ENCODE peak calls at places on chromosomes 5 and 9, in eight cellular contexts. One of them, this sample, is unnamed.

GRCh38 chr9:127614961-127615360 is 2.9 kb downstream of the STXBP1 start:
- DNase-seq in astrocyte: no peak
- DNase-seq in pancreas: no peak
- DNase-seq in K562: no peak
- DNase-seq in breast epithelium: no peak
- DNase-seq in transverse colon: no peak
- DNase-seq in CD8-positive, alpha-beta T cell: no peak
- DNase-seq in body of pancreas: no peak
- DNase-seq in this sample: no peak

GRCh38 chr5:73442960-73443627 is 5.5 kb downstream of the FOXD1 start:
- DNase-seq in astrocyte: peak; percentile 56
- DNase-seq in pancreas: no peak
- DNase-seq in K562: no peak
- DNase-seq in breast epithelium: no peak
- DNase-seq in transverse colon: no peak
- DNase-seq in CD8-positive, alpha-beta T cell: no peak
- DNase-seq in body of pancreas: no peak
- DNase-seq in this sample: no peak

GRCh38 chr9:113853333-113853732 is 22.8 kb upstream of the ZNF618 start:
- DNase-seq in astrocyte: no peak
- DNase-seq in pancreas: no peak
- DNase-seq in K562: no peak
- DNase-seq in breast epithelium: no peak
- DNase-seq in transverse colon: no peak
- DNase-seq in CD8-positive, alpha-beta T cell: no peak
- DNase-seq in body of pancreas: peak; percentile 38
- DNase-seq in this sample: no peak

GRCh38 chr5:40831346-40832210 is 3.4 kb downstream of the RPL37 start:
- DNase-seq in astrocyte: no peak
- DNase-seq in pancreas: no peak
- DNase-seq in K562: no peak
- DNase-seq in breast epithelium: no peak
- DNase-seq in transverse colon: no peak
- DNase-seq in CD8-positive, alpha-beta T cell: no peak
- DNase-seq in body of pancreas: no peak
- DNase-seq in this sample: no peak

GRCh38 chr5:1002836-1003235 is 5.8 kb upstream of the NKD2 start:
- DNase-seq in astrocyte: no peak
- DNase-seq in pancreas: peak; percentile 14
- DNase-seq in K562: no peak
- DNase-seq in breast epithelium: no peak
- DNase-seq in transverse colon: no peak
- DNase-seq in CD8-positive, alpha-beta T cell: no peak
- DNase-seq in body of pancreas: peak; percentile 8
- DNase-seq in this sample: no peak

GRCh38 chr5:94693043-94693822 is 74.8 kb downstream of the SLF1 start:
- DNase-seq in astrocyte: peak; percentile 93
- DNase-seq in pancreas: no peak
- DNase-seq in K562: no peak
- DNase-seq in breast epithelium: no peak
- DNase-seq in transverse colon: no peak
- DNase-seq in CD8-positive, alpha-beta T cell: no peak
- DNase-seq in body of pancreas: no peak
- DNase-seq in this sample: no peak

GRCh38 chr5:56615750-56616149 is 199.6 kb upstream of the MAP3K1 start:
- DNase-seq in astrocyte: no peak
- DNase-seq in pancreas: no peak
- DNase-seq in K562: no peak
- DNase-seq in breast epithelium: no peak
- DNase-seq in transverse colon: no peak
- DNase-seq in CD8-positive, alpha-beta T cell: no peak
- DNase-seq in body of pancreas: no peak
- DNase-seq in this sample: no peak

GRCh38 chr5:127979475-127979874 is 104.1 kb upstream of the SLC12A2 start:
- DNase-seq in astrocyte: no peak
- DNase-seq in pancreas: no peak
- DNase-seq in K562: no peak
- DNase-seq in breast epithelium: no peak
- DNase-seq in transverse colon: no peak
- DNase-seq in CD8-positive, alpha-beta T cell: no peak
- DNase-seq in body of pancreas: no peak
- DNase-seq in this sample: no peak

GRCh38 chr9:87853289-87853688 is 29.4 kb upstream of the SPATA31E1 start:
- DNase-seq in astrocyte: no peak
- DNase-seq in pancreas: no peak
- DNase-seq in K562: no peak
- DNase-seq in breast epithelium: no peak
- DNase-seq in transverse colon: no peak
- DNase-seq in CD8-positive, alpha-beta T cell: no peak
- DNase-seq in body of pancreas: no peak
- DNase-seq in this sample: no peak

GRCh38 chr5:173689713-173690360 is 73.4 kb upstream of the BOD1 start:
- DNase-seq in astrocyte: no peak
- DNase-seq in pancreas: peak; percentile 62
- DNase-seq in K562: no peak
- DNase-seq in breast epithelium: no peak
- DNase-seq in transverse colon: peak; percentile 31
- DNase-seq in CD8-positive, alpha-beta T cell: no peak
- DNase-seq in body of pancreas: peak; percentile 59
- DNase-seq in this sample: no peak

GRCh38 chr5:180143656-180144364 is 65.2 kb downstream of the RASGEF1C start:
- DNase-seq in astrocyte: no peak
- DNase-seq in pancreas: no peak
- DNase-seq in K562: no peak
- DNase-seq in breast epithelium: peak; percentile 30
- DNase-seq in transverse colon: no peak
- DNase-seq in CD8-positive, alpha-beta T cell: no peak
- DNase-seq in body of pancreas: no peak
- DNase-seq in this sample: no peak

GRCh38 chr5:16934123-16934522 is 2.0 kb downstream of the MYO10 start:
- DNase-seq in astrocyte: no peak
- DNase-seq in pancreas: peak; percentile 68
- DNase-seq in K562: peak; percentile 76
- DNase-seq in breast epithelium: no peak
- DNase-seq in transverse colon: peak; percentile 79
- DNase-seq in CD8-positive, alpha-beta T cell: no peak
- DNase-seq in body of pancreas: peak; percentile 69
- DNase-seq in this sample: no peak

GRCh38 chr9:120612218-120612617 is 32.3 kb upstream of the CDK5RAP2 start:
- DNase-seq in astrocyte: no peak
- DNase-seq in pancreas: no peak
- DNase-seq in K562: no peak
- DNase-seq in breast epithelium: no peak
- DNase-seq in transverse colon: no peak
- DNase-seq in CD8-positive, alpha-beta T cell: no peak
- DNase-seq in body of pancreas: no peak
- DNase-seq in this sample: no peak

GRCh38 chr9:120609636-120610035 is 29.7 kb upstream of the CDK5RAP2 start:
- DNase-seq in astrocyte: peak; percentile 40
- DNase-seq in pancreas: no peak
- DNase-seq in K562: no peak
- DNase-seq in breast epithelium: no peak
- DNase-seq in transverse colon: no peak
- DNase-seq in CD8-positive, alpha-beta T cell: no peak
- DNase-seq in body of pancreas: no peak
- DNase-seq in this sample: no peak

GRCh38 chr9:120608421-120608820 is 28.5 kb upstream of the CDK5RAP2 start:
- DNase-seq in astrocyte: peak; percentile 12
- DNase-seq in pancreas: no peak
- DNase-seq in K562: no peak
- DNase-seq in breast epithelium: no peak
- DNase-seq in transverse colon: no peak
- DNase-seq in CD8-positive, alpha-beta T cell: no peak
- DNase-seq in body of pancreas: no peak
- DNase-seq in this sample: no peak

GRCh38 chr9:120610975-120611689 is 31.2 kb upstream of the CDK5RAP2 start:
- DNase-seq in astrocyte: no peak
- DNase-seq in pancreas: no peak
- DNase-seq in K562: peak; percentile 15
- DNase-seq in breast epithelium: no peak
- DNase-seq in transverse colon: no peak
- DNase-seq in CD8-positive, alpha-beta T cell: no peak
- DNase-seq in body of pancreas: no peak
- DNase-seq in this sample: no peak

DNA sequence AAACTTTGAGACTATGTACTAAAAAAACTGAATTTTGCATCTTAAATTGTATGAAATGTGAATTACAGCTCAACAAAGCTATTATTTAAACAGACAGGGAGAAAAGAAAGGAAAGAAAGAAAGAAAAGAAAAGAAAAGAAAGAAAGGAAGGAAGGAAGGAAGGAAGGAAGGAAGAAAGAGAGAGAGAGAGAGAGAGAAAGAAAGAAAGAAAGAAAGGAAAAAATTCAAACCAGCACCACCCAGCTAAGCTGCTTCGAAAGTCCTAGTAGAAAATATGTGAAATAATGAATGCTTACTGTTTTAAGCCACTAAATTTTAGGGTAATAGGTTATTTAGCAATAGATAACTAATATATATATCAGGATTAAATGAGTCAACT is 31.7 kb upstream of the CDK5RAP2 start:
- DNase-seq in astrocyte: no peak
- DNase-seq in pancreas: no peak
- DNase-seq in K562: no peak
- DNase-seq in breast epithelium: no peak
- DNase-seq in transverse colon: no peak
- DNase-seq in CD8-positive, alpha-beta T cell: no peak
- DNase-seq in body of pancreas: no peak
- DNase-seq in this sample: no peak
- H3K4me1 ChIP-seq in astrocyte: peaks cover 8% of the 10 kb centered on the region
- H3K4me1 ChIP-seq in pancreas: no peaks in the 10 kb centered on the region
- H3K4me1 ChIP-seq in K562: no peaks in the 10 kb centered on the region
- H3K4me1 ChIP-seq in breast epithelium: no peaks in the 10 kb centered on the region
- H3K4me1 ChIP-seq in transverse colon: no peaks in the 10 kb centered on the region
- H3K4me1 ChIP-seq in CD8-positive, alpha-beta T cell: no peaks in the 10 kb centered on the region
- H3K4me1 ChIP-seq in body of pancreas: no peaks in the 10 kb centered on the region
- H3K4me1 ChIP-seq in this sample: peaks cover 42% of the 10 kb centered on the region

DNA sequence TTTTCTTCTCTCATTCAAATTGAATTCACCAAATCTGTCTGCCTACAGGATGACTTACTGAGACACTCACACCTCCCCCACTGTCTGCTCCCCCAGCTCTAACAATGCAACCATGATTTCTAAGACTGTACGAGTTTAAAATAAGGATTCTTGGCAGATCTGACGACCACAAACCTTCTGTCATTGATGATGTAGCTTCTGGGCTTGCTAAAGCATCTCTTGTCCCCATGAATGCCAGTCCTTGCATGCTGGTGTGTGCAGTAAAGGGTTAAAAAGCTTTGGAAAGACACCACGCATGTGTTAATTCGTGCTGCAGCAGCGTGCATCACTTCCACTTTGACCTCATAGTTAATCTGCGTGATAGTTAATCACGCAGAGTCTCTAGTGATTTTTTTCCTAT is 435 bp upstream of the GABRG2 start:
- DNase-seq in astrocyte: no peak
- DNase-seq in pancreas: no peak
- DNase-seq in K562: no peak
- DNase-seq in breast epithelium: no peak
- DNase-seq in transverse colon: no peak
- DNase-seq in CD8-positive, alpha-beta T cell: no peak
- DNase-seq in body of pancreas: no peak
- DNase-seq in this sample: no peak
- H3K4me3 ChIP-seq in astrocyte: no peak overlapping the region
- H3K4me3 ChIP-seq in pancreas: no peak overlapping the region
- H3K4me3 ChIP-seq in K562: no peak overlapping the region
- H3K4me3 ChIP-seq in breast epithelium: no peak overlapping the region
- H3K4me3 ChIP-seq in transverse colon: no peak overlapping the region
- H3K4me3 ChIP-seq in CD8-positive, alpha-beta T cell: no peak overlapping the region
- H3K4me3 ChIP-seq in body of pancreas: no peak overlapping the region
- H3K4me3 ChIP-seq in this sample: no peak overlapping the region

DNA sequence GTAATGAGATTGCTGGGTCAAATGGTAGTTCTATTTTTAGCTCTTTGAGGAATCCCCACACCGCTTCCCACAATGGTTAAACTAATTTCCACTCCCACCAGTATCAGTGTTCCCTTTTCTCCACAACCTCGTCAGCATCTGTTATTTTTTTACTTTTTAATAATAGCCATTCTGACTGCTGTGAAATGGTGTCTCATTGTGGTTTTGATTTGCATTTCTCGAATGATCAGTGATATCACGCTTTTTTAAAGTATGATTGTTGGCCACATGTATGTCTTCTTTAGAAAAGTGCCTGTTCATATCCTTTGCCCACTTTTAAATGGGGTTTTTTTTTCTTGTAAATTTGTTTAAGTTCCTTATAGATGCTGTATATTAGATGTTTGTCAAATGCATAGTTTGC is 73.5 kb downstream of the MTAP start:
- DNase-seq in astrocyte: no peak
- DNase-seq in pancreas: no peak
- DNase-seq in K562: no peak
- DNase-seq in breast epithelium: no peak
- DNase-seq in transverse colon: no peak
- DNase-seq in CD8-positive, alpha-beta T cell: no peak
- DNase-seq in body of pancreas: no peak
- DNase-seq in this sample: no peak
- H3K9me3 ChIP-seq in astrocyte: no peaks in the 10 kb centered on the region
- H3K9me3 ChIP-seq in pancreas: no peaks in the 10 kb centered on the region
- H3K9me3 ChIP-seq in K562: no peaks in the 10 kb centered on the region
- H3K9me3 ChIP-seq in breast epithelium: peaks cover 19% of the 10 kb centered on the region
- H3K9me3 ChIP-seq in transverse colon: peaks cover 8% of the 10 kb centered on the region
- H3K9me3 ChIP-seq in CD8-positive, alpha-beta T cell: peaks cover 4% of the 10 kb centered on the region
- H3K9me3 ChIP-seq in body of pancreas: no peaks in the 10 kb centered on the region
- H3K9me3 ChIP-seq in this sample: no peaks in the 10 kb centered on the region

GRCh38 chr5:160185954-160186353 is 43.4 kb upstream of the FABP6 start:
- DNase-seq in astrocyte: no peak
- DNase-seq in pancreas: no peak
- DNase-seq in K562: no peak
- DNase-seq in breast epithelium: no peak
- DNase-seq in transverse colon: no peak
- DNase-seq in CD8-positive, alpha-beta T cell: no peak
- DNase-seq in body of pancreas: no peak
- DNase-seq in this sample: no peak

GRCh38 chr5:160188151-160188967 is 40.9 kb upstream of the FABP6 start:
- DNase-seq in astrocyte: peak; percentile 85
- DNase-seq in pancreas: peak; percentile 61
- DNase-seq in K562: peak; percentile 69
- DNase-seq in breast epithelium: no peak
- DNase-seq in transverse colon: peak; percentile 44
- DNase-seq in CD8-positive, alpha-beta T cell: no peak
- DNase-seq in body of pancreas: peak; percentile 68
- DNase-seq in this sample: no peak

GRCh38 chr5:160186480-160186879 is 42.8 kb upstream of the FABP6 start:
- DNase-seq in astrocyte: no peak
- DNase-seq in pancreas: no peak
- DNase-seq in K562: no peak
- DNase-seq in breast epithelium: no peak
- DNase-seq in transverse colon: no peak
- DNase-seq in CD8-positive, alpha-beta T cell: no peak
- DNase-seq in body of pancreas: no peak
- DNase-seq in this sample: no peak

GRCh38 chr5:160188968-160189319 is 40.4 kb upstream of the FABP6 start:
- DNase-seq in astrocyte: no peak
- DNase-seq in pancreas: no peak
- DNase-seq in K562: no peak
- DNase-seq in breast epithelium: no peak
- DNase-seq in transverse colon: no peak
- DNase-seq in CD8-positive, alpha-beta T cell: no peak
- DNase-seq in body of pancreas: no peak
- DNase-seq in this sample: no peak

DNA sequence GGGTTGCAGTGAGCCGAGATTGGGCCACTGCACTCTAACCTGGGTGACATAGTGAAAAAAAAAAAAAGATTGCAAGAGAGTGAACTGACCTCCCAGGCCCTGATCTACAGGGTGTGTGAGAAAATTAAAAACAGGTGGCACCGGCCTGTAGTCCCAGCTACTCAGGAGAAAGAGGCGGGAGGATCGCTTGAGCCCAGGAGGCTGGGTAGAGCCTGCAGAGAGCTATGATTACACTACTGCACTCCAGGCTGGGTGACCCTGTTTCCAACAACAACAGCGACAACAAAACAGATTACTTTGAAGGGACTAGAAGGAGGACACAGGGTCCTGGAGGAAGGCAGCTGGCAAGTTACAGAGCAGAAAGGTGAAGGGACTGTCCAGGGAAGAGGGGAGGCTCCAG is 42.2 kb upstream of the FABP6 start:
- DNase-seq in astrocyte: no peak
- DNase-seq in pancreas: no peak
- DNase-seq in K562: no peak
- DNase-seq in breast epithelium: no peak
- DNase-seq in transverse colon: no peak
- DNase-seq in CD8-positive, alpha-beta T cell: no peak
- DNase-seq in body of pancreas: no peak
- DNase-seq in this sample: no peak
- H3K4me1 ChIP-seq in astrocyte: peaks cover 2% of the 10 kb centered on the region
- H3K4me1 ChIP-seq in pancreas: no peaks in the 10 kb centered on the region
- H3K4me1 ChIP-seq in K562: no peaks in the 10 kb centered on the region
- H3K4me1 ChIP-seq in breast epithelium: no peaks in the 10 kb centered on the region
- H3K4me1 ChIP-seq in transverse colon: peaks cover 9% of the 10 kb centered on the region
- H3K4me1 ChIP-seq in CD8-positive, alpha-beta T cell: no peaks in the 10 kb centered on the region
- H3K4me1 ChIP-seq in body of pancreas: peaks cover 14% of the 10 kb centered on the region
- H3K4me1 ChIP-seq in this sample: peaks cover 4% of the 10 kb centered on the region